ENCODE peak calls at places on chromosomes 16 and 17, in eight cellular contexts. One of them, this sample, is unnamed.

GRCh38 chr17:231191-231965 is 49.9 kb upstream of the DOC2B start:
- DNase-seq in hepatocyte: no peak
- DNase-seq in endothelial cell of umbilical vein: no peak
- DNase-seq in tibial artery: peak; percentile 15
- DNase-seq in heart right ventricle: no peak
- DNase-seq in fibroblast of lung: no peak
- DNase-seq in gastrocnemius medialis: no peak
- DNase-seq in GM23248: no peak
- DNase-seq in this sample: no peak

GRCh38 chr16:88593489-88593888 is 23.3 kb downstream of the ZC3H18 start:
- DNase-seq in hepatocyte: no peak
- DNase-seq in endothelial cell of umbilical vein: no peak
- DNase-seq in tibial artery: no peak
- DNase-seq in heart right ventricle: peak; percentile 34
- DNase-seq in fibroblast of lung: no peak
- DNase-seq in gastrocnemius medialis: no peak
- DNase-seq in GM23248: no peak
- DNase-seq in this sample: no peak

GRCh38 chr16:83335076-83335475 is 472.7 kb upstream of the HSBP1 start:
- DNase-seq in hepatocyte: no peak
- DNase-seq in endothelial cell of umbilical vein: no peak
- DNase-seq in tibial artery: no peak
- DNase-seq in heart right ventricle: no peak
- DNase-seq in fibroblast of lung: peak; percentile 55
- DNase-seq in gastrocnemius medialis: no peak
- DNase-seq in GM23248: no peak
- DNase-seq in this sample: no peak

GRCh38 chr17:48294989-48295892 is 134.8 kb downstream of the SKAP1 start:
- DNase-seq in hepatocyte: no peak
- DNase-seq in endothelial cell of umbilical vein: peak; percentile 76
- DNase-seq in tibial artery: no peak
- DNase-seq in heart right ventricle: no peak
- DNase-seq in fibroblast of lung: no peak
- DNase-seq in gastrocnemius medialis: no peak
- DNase-seq in GM23248: peak; percentile 16
- DNase-seq in this sample: no peak

GRCh38 chr17:28545787-28546415 is 6.5 kb downstream of the UNC119 start:
- DNase-seq in hepatocyte: no peak
- DNase-seq in endothelial cell of umbilical vein: no peak
- DNase-seq in tibial artery: no peak
- DNase-seq in heart right ventricle: no peak
- DNase-seq in fibroblast of lung: no peak
- DNase-seq in gastrocnemius medialis: no peak
- DNase-seq in GM23248: no peak
- DNase-seq in this sample: no peak

GRCh38 chr16:23901178-23902131 is 65.7 kb downstream of the PRKCB start:
- DNase-seq in hepatocyte: no peak
- DNase-seq in endothelial cell of umbilical vein: peak; percentile 80
- DNase-seq in tibial artery: no peak
- DNase-seq in heart right ventricle: no peak
- DNase-seq in fibroblast of lung: no peak
- DNase-seq in gastrocnemius medialis: no peak
- DNase-seq in GM23248: no peak
- DNase-seq in this sample: no peak

GRCh38 chr17:39014044-39014794 is 47.0 kb upstream of the FBXO47 start:
- DNase-seq in hepatocyte: peak; percentile 27
- DNase-seq in endothelial cell of umbilical vein: peak; percentile 32
- DNase-seq in tibial artery: no peak
- DNase-seq in heart right ventricle: no peak
- DNase-seq in fibroblast of lung: peak; percentile 73
- DNase-seq in gastrocnemius medialis: no peak
- DNase-seq in GM23248: peak; percentile 84
- DNase-seq in this sample: no peak

GRCh38 chr16:72473631-72474030 is 301.7 kb upstream of the PMFBP1 start:
- DNase-seq in hepatocyte: no peak
- DNase-seq in endothelial cell of umbilical vein: no peak
- DNase-seq in tibial artery: no peak
- DNase-seq in heart right ventricle: no peak
- DNase-seq in fibroblast of lung: peak; percentile 55
- DNase-seq in gastrocnemius medialis: no peak
- DNase-seq in GM23248: no peak
- DNase-seq in this sample: no peak

GRCh38 chr16:89073346-89074221 is 20.1 kb upstream of the ACSF3 start:
- DNase-seq in hepatocyte: no peak
- DNase-seq in endothelial cell of umbilical vein: no peak
- DNase-seq in tibial artery: no peak
- DNase-seq in heart right ventricle: no peak
- DNase-seq in fibroblast of lung: no peak
- DNase-seq in gastrocnemius medialis: no peak
- DNase-seq in GM23248: peak; percentile 14
- DNase-seq in this sample: no peak

GRCh38 chr16:55842369-55843104 is 9.6 kb upstream of the CES1 start:
- DNase-seq in hepatocyte: peak; percentile 73
- DNase-seq in endothelial cell of umbilical vein: peak; percentile 48
- DNase-seq in tibial artery: no peak
- DNase-seq in heart right ventricle: peak; percentile 35
- DNase-seq in fibroblast of lung: peak; percentile 25
- DNase-seq in gastrocnemius medialis: no peak
- DNase-seq in GM23248: peak; percentile 63
- DNase-seq in this sample: no peak

GRCh38 chr16:64823676-64824075 is 298.2 kb downstream of the CDH11 start:
- DNase-seq in hepatocyte: no peak
- DNase-seq in endothelial cell of umbilical vein: no peak
- DNase-seq in tibial artery: no peak
- DNase-seq in heart right ventricle: no peak
- DNase-seq in fibroblast of lung: no peak
- DNase-seq in gastrocnemius medialis: no peak
- DNase-seq in GM23248: no peak
- DNase-seq in this sample: no peak

GRCh38 chr17:1592751-1593629 is 30.4 kb upstream of the PITPNA start:
- DNase-seq in hepatocyte: peak; percentile 84
- DNase-seq in endothelial cell of umbilical vein: peak; percentile 13
- DNase-seq in tibial artery: no peak
- DNase-seq in heart right ventricle: no peak
- DNase-seq in fibroblast of lung: no peak
- DNase-seq in gastrocnemius medialis: peak; percentile 62
- DNase-seq in GM23248: no peak
- DNase-seq in this sample: no peak

GRCh38 chr17:64938925-64939474 is 19.7 kb upstream of the LRRC37A3 start:
- DNase-seq in hepatocyte: peak; percentile 58
- DNase-seq in endothelial cell of umbilical vein: peak; percentile 42
- DNase-seq in tibial artery: peak; percentile 30
- DNase-seq in heart right ventricle: peak; percentile 29
- DNase-seq in fibroblast of lung: no peak
- DNase-seq in gastrocnemius medialis: no peak
- DNase-seq in GM23248: peak; percentile 50
- DNase-seq in this sample: no peak

GRCh38 chr17:66782866-66783265 is 52.1 kb upstream of the CACNG5 start:
- DNase-seq in hepatocyte: no peak
- DNase-seq in endothelial cell of umbilical vein: no peak
- DNase-seq in tibial artery: no peak
- DNase-seq in heart right ventricle: no peak
- DNase-seq in fibroblast of lung: no peak
- DNase-seq in gastrocnemius medialis: no peak
- DNase-seq in GM23248: no peak
- DNase-seq in this sample: no peak

GRCh38 chr16:685967-686366 is 1.8 kb upstream of the JMJD8 start:
- DNase-seq in hepatocyte: peak; percentile 53
- DNase-seq in endothelial cell of umbilical vein: peak; percentile 29
- DNase-seq in tibial artery: no peak
- DNase-seq in heart right ventricle: no peak
- DNase-seq in fibroblast of lung: peak; percentile 26
- DNase-seq in gastrocnemius medialis: peak; percentile 39
- DNase-seq in GM23248: peak; percentile 74
- DNase-seq in this sample: no peak

GRCh38 chr17:36673068-36673467 is 71.7 kb downstream of the MRM1 start:
- DNase-seq in hepatocyte: no peak
- DNase-seq in endothelial cell of umbilical vein: no peak
- DNase-seq in tibial artery: no peak
- DNase-seq in heart right ventricle: no peak
- DNase-seq in fibroblast of lung: no peak
- DNase-seq in gastrocnemius medialis: no peak
- DNase-seq in GM23248: no peak
- DNase-seq in this sample: no peak

GRCh38 chr17:44211281-44212265 is 7.9 kb downstream of the UBTF start:
- DNase-seq in hepatocyte: no peak
- DNase-seq in endothelial cell of umbilical vein: no peak
- DNase-seq in tibial artery: no peak
- DNase-seq in heart right ventricle: no peak
- DNase-seq in fibroblast of lung: no peak
- DNase-seq in gastrocnemius medialis: no peak
- DNase-seq in GM23248: no peak
- DNase-seq in this sample: no peak

GRCh38 chr17:38322897-38323296 is 20.9 kb downstream of the GPR179 start:
- DNase-seq in hepatocyte: no peak
- DNase-seq in endothelial cell of umbilical vein: no peak
- DNase-seq in tibial artery: no peak
- DNase-seq in heart right ventricle: no peak
- DNase-seq in fibroblast of lung: no peak
- DNase-seq in gastrocnemius medialis: no peak
- DNase-seq in GM23248: no peak
- DNase-seq in this sample: no peak

GRCh38 chr16:14095883-14096551 is 24.9 kb downstream of the MRTFB start:
- DNase-seq in hepatocyte: no peak
- DNase-seq in endothelial cell of umbilical vein: no peak
- DNase-seq in tibial artery: no peak
- DNase-seq in heart right ventricle: no peak
- DNase-seq in fibroblast of lung: peak; percentile 64
- DNase-seq in gastrocnemius medialis: no peak
- DNase-seq in GM23248: no peak
- DNase-seq in this sample: no peak

GRCh38 chr16:85480727-85481101 is 132.4 kb upstream of the GSE1 start:
- DNase-seq in hepatocyte: no peak
- DNase-seq in endothelial cell of umbilical vein: no peak
- DNase-seq in tibial artery: no peak
- DNase-seq in heart right ventricle: no peak
- DNase-seq in fibroblast of lung: no peak
- DNase-seq in gastrocnemius medialis: no peak
- DNase-seq in GM23248: no peak
- DNase-seq in this sample: no peak

DNA sequence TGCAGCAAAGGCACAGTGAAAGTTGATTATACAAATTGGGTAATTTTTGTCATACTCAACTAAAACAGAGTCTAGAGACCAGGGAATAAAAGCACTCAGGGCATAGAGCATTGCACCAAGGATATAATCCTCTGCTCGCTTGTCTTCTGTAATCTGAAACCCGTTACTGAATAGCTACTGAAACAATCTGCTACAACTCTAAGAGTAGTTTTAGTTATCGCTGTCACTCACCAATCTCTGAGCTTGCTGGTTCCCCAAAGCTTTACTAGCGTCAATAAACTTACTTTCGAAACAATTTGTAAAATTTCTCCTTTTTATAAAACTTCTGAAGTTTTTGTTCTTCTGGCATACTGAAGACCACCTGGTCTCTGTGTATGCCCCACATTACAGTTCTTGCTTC is 22.9 kb upstream of the SLC35G3 start:
- DNase-seq in hepatocyte: no peak
- DNase-seq in endothelial cell of umbilical vein: no peak
- DNase-seq in tibial artery: no peak
- DNase-seq in heart right ventricle: no peak
- DNase-seq in fibroblast of lung: no peak
- DNase-seq in gastrocnemius medialis: no peak
- DNase-seq in GM23248: no peak
- DNase-seq in this sample: no peak
- H3K4me1 ChIP-seq in hepatocyte: no peaks in the 10 kb centered on the region
- H3K4me1 ChIP-seq in endothelial cell of umbilical vein: no peaks in the 10 kb centered on the region
- H3K4me1 ChIP-seq in tibial artery: no peaks in the 10 kb centered on the region
- H3K4me1 ChIP-seq in heart right ventricle: no peaks in the 10 kb centered on the region
- H3K4me1 ChIP-seq in fibroblast of lung: no peaks in the 10 kb centered on the region
- H3K4me1 ChIP-seq in gastrocnemius medialis: no peaks in the 10 kb centered on the region
- H3K4me1 ChIP-seq in GM23248: no peaks in the 10 kb centered on the region
- H3K4me1 ChIP-seq in this sample: no peaks in the 10 kb centered on the region

GRCh38 chr17:40287494-40288369 is at the start of gene CDC6:
- DNase-seq in hepatocyte: peak; percentile 99
- DNase-seq in endothelial cell of umbilical vein: peak; percentile 99
- DNase-seq in tibial artery: peak; percentile 99
- DNase-seq in heart right ventricle: peak; percentile 99
- DNase-seq in fibroblast of lung: peak; percentile 98
- DNase-seq in gastrocnemius medialis: peak; percentile 99
- DNase-seq in GM23248: peak; percentile 99
- DNase-seq in this sample: peak; percentile 94
- H3K27ac ChIP-seq in hepatocyte: no peak within 1 kb of the TSS
- H3K27ac ChIP-seq in endothelial cell of umbilical vein: peak within 1 kb of the TSS; percentile 50
- H3K27ac ChIP-seq in tibial artery: no peak within 1 kb of the TSS
- H3K27ac ChIP-seq in heart right ventricle: no peak within 1 kb of the TSS
- H3K27ac ChIP-seq in fibroblast of lung: peak within 1 kb of the TSS; percentile 91
- H3K27ac ChIP-seq in gastrocnemius medialis: peak within 1 kb of the TSS; percentile 43
- H3K27ac ChIP-seq in GM23248: peak within 1 kb of the TSS; percentile 58
- H3K27ac ChIP-seq in this sample: no peak within 1 kb of the TSS

GRCh38 chr16:57531635-57532220 is 4.6 kb downstream of the CCDC102A start:
- DNase-seq in hepatocyte: no peak
- DNase-seq in endothelial cell of umbilical vein: no peak
- DNase-seq in tibial artery: no peak
- DNase-seq in heart right ventricle: peak; percentile 2
- DNase-seq in fibroblast of lung: no peak
- DNase-seq in gastrocnemius medialis: no peak
- DNase-seq in GM23248: no peak
- DNase-seq in this sample: no peak
- H3K4me1 ChIP-seq in hepatocyte: peaks cover 33% of the 10 kb centered on the region
- H3K4me1 ChIP-seq in endothelial cell of umbilical vein: peaks cover 34% of the 10 kb centered on the region
- H3K4me1 ChIP-seq in tibial artery: peaks cover 49% of the 10 kb centered on the region
- H3K4me1 ChIP-seq in heart right ventricle: peaks cover 40% of the 10 kb centered on the region
- H3K4me1 ChIP-seq in fibroblast of lung: peaks cover 10% of the 10 kb centered on the region
- H3K4me1 ChIP-seq in gastrocnemius medialis: no peaks in the 10 kb centered on the region
- H3K4me1 ChIP-seq in GM23248: peaks cover 9% of the 10 kb centered on the region
- H3K4me1 ChIP-seq in this sample: peaks cover 26% of the 10 kb centered on the region

GRCh38 chr16:29158031-29158430 is 173.2 kb downstream of the LAT start:
- DNase-seq in hepatocyte: no peak
- DNase-seq in endothelial cell of umbilical vein: no peak
- DNase-seq in tibial artery: no peak
- DNase-seq in heart right ventricle: no peak
- DNase-seq in fibroblast of lung: no peak
- DNase-seq in gastrocnemius medialis: no peak
- DNase-seq in GM23248: no peak
- DNase-seq in this sample: no peak
- H3K27ac ChIP-seq in hepatocyte: no peak overlapping the region
- H3K27ac ChIP-seq in endothelial cell of umbilical vein: peak overlapping the region; percentile 96
- H3K27ac ChIP-seq in tibial artery: peak overlapping the region; percentile 54
- H3K27ac ChIP-seq in heart right ventricle: peak overlapping the region; percentile 86
- H3K27ac ChIP-seq in fibroblast of lung: peak overlapping the region; percentile 81
- H3K27ac ChIP-seq in gastrocnemius medialis: peak overlapping the region; percentile 73
- H3K27ac ChIP-seq in GM23248: peak overlapping the region; percentile 98
- H3K27ac ChIP-seq in this sample: no peak overlapping the region

GRCh38 chr17:62398891-62399290 is 18.5 kb downstream of the EFCAB3 start:
- DNase-seq in hepatocyte: no peak
- DNase-seq in endothelial cell of umbilical vein: no peak
- DNase-seq in tibial artery: no peak
- DNase-seq in heart right ventricle: no peak
- DNase-seq in fibroblast of lung: no peak
- DNase-seq in gastrocnemius medialis: no peak
- DNase-seq in GM23248: no peak
- DNase-seq in this sample: no peak
- H3K4me1 ChIP-seq in hepatocyte: no peaks in the 10 kb centered on the region
- H3K4me1 ChIP-seq in endothelial cell of umbilical vein: no peaks in the 10 kb centered on the region
- H3K4me1 ChIP-seq in tibial artery: no peaks in the 10 kb centered on the region
- H3K4me1 ChIP-seq in heart right ventricle: no peaks in the 10 kb centered on the region
- H3K4me1 ChIP-seq in fibroblast of lung: no peaks in the 10 kb centered on the region
- H3K4me1 ChIP-seq in gastrocnemius medialis: no peaks in the 10 kb centered on the region
- H3K4me1 ChIP-seq in GM23248: no peaks in the 10 kb centered on the region
- H3K4me1 ChIP-seq in this sample: no peaks in the 10 kb centered on the region

GRCh38 chr16:66408181-66409048 is 18.7 kb upstream of the BEAN1 start:
- DNase-seq in hepatocyte: peak; percentile 77
- DNase-seq in endothelial cell of umbilical vein: peak; percentile 86
- DNase-seq in tibial artery: no peak
- DNase-seq in heart right ventricle: peak; percentile 53
- DNase-seq in fibroblast of lung: peak; percentile 88
- DNase-seq in gastrocnemius medialis: no peak
- DNase-seq in GM23248: peak; percentile 92
- DNase-seq in this sample: no peak
- H3K27ac ChIP-seq in hepatocyte: peak overlapping the region; percentile 78
- H3K27ac ChIP-seq in endothelial cell of umbilical vein: peak overlapping the region; percentile 48
- H3K27ac ChIP-seq in tibial artery: no peak overlapping the region
- H3K27ac ChIP-seq in heart right ventricle: peak overlapping the region; percentile 75
- H3K27ac ChIP-seq in fibroblast of lung: peak overlapping the region; percentile 26
- H3K27ac ChIP-seq in gastrocnemius medialis: no peak overlapping the region
- H3K27ac ChIP-seq in GM23248: peak overlapping the region; percentile 68
- H3K27ac ChIP-seq in this sample: peak overlapping the region; percentile 24